ENCODE peak calls at places on chromosomes 7 and 10, in nine cellular contexts. One of them, this sample, is unnamed.

GRCh38 chr10:130127612-130128607 is 8.3 kb upstream of the GLRX3 start:
- DNase-seq in HepG2: peak; percentile 65
- DNase-seq in K562: peak; percentile 29
- DNase-seq in GM12878: peak; percentile 44
- DNase-seq in HCT116: no peak
- DNase-seq in SK-N-SH: peak; percentile 91
- DNase-seq in GM23338: peak; percentile 92
- DNase-seq in A549: peak; percentile 94
- DNase-seq in Panc1: peak; percentile 65
- DNase-seq in this sample: no peak

GRCh38 chr10:95841711-95842498 is 65.9 kb upstream of the CC2D2B start:
- DNase-seq in K562: peak; percentile 31
- DNase-seq in SK-N-SH: peak; percentile 44
- DNase-seq in A549: peak; percentile 35
- DNase-seq in GM23338: peak; percentile 77
- DNase-seq in HCT116: peak; percentile 50
- DNase-seq in GM12878: no peak
- DNase-seq in Panc1: no peak
- DNase-seq in HepG2: peak; percentile 57
- DNase-seq in this sample: no peak

GRCh38 chr10:4151466-4151865 is 366.5 kb upstream of the KLF6 start:
- DNase-seq in GM23338: peak; percentile 72
- DNase-seq in A549: no peak
- DNase-seq in Panc1: no peak
- DNase-seq in SK-N-SH: no peak
- DNase-seq in GM12878: no peak
- DNase-seq in HCT116: no peak
- DNase-seq in K562: no peak
- DNase-seq in HepG2: no peak
- DNase-seq in this sample: no peak

GRCh38 chr10:130300608-130301025 is 164.4 kb downstream of the GLRX3 start:
- DNase-seq in GM12878: no peak
- DNase-seq in Panc1: no peak
- DNase-seq in HCT116: no peak
- DNase-seq in K562: no peak
- DNase-seq in SK-N-SH: no peak
- DNase-seq in GM23338: no peak
- DNase-seq in HepG2: no peak
- DNase-seq in A549: no peak
- DNase-seq in this sample: no peak

GRCh38 chr7:159042084-159042483 is 102.6 kb downstream of the VIPR2 start:
- DNase-seq in GM12878: no peak
- DNase-seq in HCT116: no peak
- DNase-seq in Panc1: no peak
- DNase-seq in SK-N-SH: no peak
- DNase-seq in GM23338: no peak
- DNase-seq in HepG2: no peak
- DNase-seq in K562: no peak
- DNase-seq in A549: no peak
- DNase-seq in this sample: no peak

GRCh38 chr10:72517244-72517643 is 108.6 kb downstream of the MICU1 start:
- DNase-seq in GM12878: no peak
- DNase-seq in HCT116: no peak
- DNase-seq in HepG2: no peak
- DNase-seq in A549: no peak
- DNase-seq in SK-N-SH: no peak
- DNase-seq in Panc1: no peak
- DNase-seq in K562: no peak
- DNase-seq in GM23338: no peak
- DNase-seq in this sample: no peak

GRCh38 chr7:14892961-14893360 is 9.6 kb downstream of the DGKB start:
- DNase-seq in GM12878: no peak
- DNase-seq in HepG2: no peak
- DNase-seq in SK-N-SH: no peak
- DNase-seq in HCT116: no peak
- DNase-seq in Panc1: no peak
- DNase-seq in A549: no peak
- DNase-seq in K562: no peak
- DNase-seq in GM23338: no peak
- DNase-seq in this sample: no peak

GRCh38 chr10:99993994-99994689 is 15.6 kb downstream of the DNMBP start:
- DNase-seq in A549: no peak
- DNase-seq in GM23338: peak; percentile 28
- DNase-seq in HCT116: no peak
- DNase-seq in GM12878: peak; percentile 51
- DNase-seq in HepG2: no peak
- DNase-seq in SK-N-SH: no peak
- DNase-seq in K562: peak; percentile 63
- DNase-seq in Panc1: no peak
- DNase-seq in this sample: peak; percentile 26

GRCh38 chr10:2575460-2575859 is 491.9 kb upstream of the PFKP start:
- DNase-seq in Panc1: no peak
- DNase-seq in GM12878: no peak
- DNase-seq in HepG2: no peak
- DNase-seq in K562: no peak
- DNase-seq in HCT116: no peak
- DNase-seq in A549: no peak
- DNase-seq in GM23338: peak; percentile 61
- DNase-seq in SK-N-SH: no peak
- DNase-seq in this sample: no peak

GRCh38 chr7:113289140-113289740 is 170.9 kb upstream of the SMIM30 start:
- DNase-seq in Panc1: peak; percentile 10
- DNase-seq in GM12878: no peak
- DNase-seq in HepG2: peak; percentile 36
- DNase-seq in HCT116: peak; percentile 51
- DNase-seq in SK-N-SH: peak; percentile 42
- DNase-seq in A549: no peak
- DNase-seq in GM23338: peak; percentile 57
- DNase-seq in K562: no peak
- DNase-seq in this sample: peak; percentile 13

GRCh38 chr10:70461397-70462348 is 16.9 kb upstream of the PALD1 start:
- DNase-seq in GM23338: peak; percentile 92
- DNase-seq in Panc1: peak; percentile 55
- DNase-seq in A549: peak; percentile 87
- DNase-seq in GM12878: no peak
- DNase-seq in K562: peak; percentile 84
- DNase-seq in HepG2: peak; percentile 37
- DNase-seq in HCT116: peak; percentile 67
- DNase-seq in SK-N-SH: peak; percentile 85
- DNase-seq in this sample: no peak

GRCh38 chr7:134515569-134516468 is 11.5 kb upstream of the AKR1B10 start:
- DNase-seq in GM12878: no peak
- DNase-seq in SK-N-SH: no peak
- DNase-seq in Panc1: peak; percentile 81
- DNase-seq in HCT116: peak; percentile 68
- DNase-seq in K562: no peak
- DNase-seq in GM23338: no peak
- DNase-seq in A549: peak; percentile 81
- DNase-seq in HepG2: no peak
- DNase-seq in this sample: no peak

GRCh38 chr10:23338155-23338828 is 6.3 kb downstream of the C10orf67 start:
- DNase-seq in GM23338: peak; percentile 70
- DNase-seq in GM12878: no peak
- DNase-seq in Panc1: no peak
- DNase-seq in HCT116: peak; percentile 27
- DNase-seq in HepG2: peak; percentile 60
- DNase-seq in K562: no peak
- DNase-seq in A549: no peak
- DNase-seq in SK-N-SH: no peak
- DNase-seq in this sample: no peak

GRCh38 chr7:45221896-45222604 is 64.5 kb downstream of the RAMP3 start:
- DNase-seq in GM23338: no peak
- DNase-seq in SK-N-SH: no peak
- DNase-seq in HepG2: no peak
- DNase-seq in HCT116: no peak
- DNase-seq in K562: no peak
- DNase-seq in GM12878: no peak
- DNase-seq in Panc1: no peak
- DNase-seq in A549: no peak
- DNase-seq in this sample: no peak

GRCh38 chr7:45223728-45224630 is 66.4 kb downstream of the RAMP3 start:
- DNase-seq in K562: no peak
- DNase-seq in GM12878: no peak
- DNase-seq in GM23338: no peak
- DNase-seq in Panc1: no peak
- DNase-seq in SK-N-SH: no peak
- DNase-seq in HCT116: no peak
- DNase-seq in A549: no peak
- DNase-seq in HepG2: no peak
- DNase-seq in this sample: no peak

GRCh38 chr7:45223078-45223477 is 65.5 kb downstream of the RAMP3 start:
- DNase-seq in A549: no peak
- DNase-seq in HepG2: no peak
- DNase-seq in GM12878: no peak
- DNase-seq in HCT116: no peak
- DNase-seq in Panc1: no peak
- DNase-seq in K562: no peak
- DNase-seq in GM23338: no peak
- DNase-seq in SK-N-SH: no peak
- DNase-seq in this sample: no peak

GRCh38 chr7:45225560-45226335 is 68.2 kb downstream of the RAMP3 start:
- DNase-seq in GM23338: no peak
- DNase-seq in HCT116: no peak
- DNase-seq in SK-N-SH: no peak
- DNase-seq in A549: no peak
- DNase-seq in Panc1: no peak
- DNase-seq in HepG2: no peak
- DNase-seq in K562: no peak
- DNase-seq in GM12878: no peak
- DNase-seq in this sample: no peak

DNA sequence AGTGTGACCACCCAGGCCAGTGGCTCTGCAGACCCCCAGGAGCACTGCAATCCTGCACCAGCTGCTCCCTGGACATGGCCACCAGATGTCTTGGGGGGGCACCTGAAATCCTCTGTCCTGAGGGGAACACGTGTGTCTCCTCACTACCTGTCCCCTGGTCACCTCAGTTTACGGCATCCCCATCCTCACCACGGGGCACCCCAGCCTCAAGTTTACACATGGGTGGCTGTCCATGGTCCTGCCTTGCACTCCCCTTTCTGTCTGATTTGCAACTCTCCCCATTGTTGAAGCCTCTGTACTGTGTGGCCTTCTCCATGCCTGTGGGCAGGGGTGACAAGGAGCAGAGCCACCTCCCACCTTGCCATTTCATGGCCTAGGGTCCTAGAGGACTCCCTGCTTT is 67.2 kb downstream of the RAMP3 start:
- DNase-seq in K562: no peak
- DNase-seq in HepG2: no peak
- DNase-seq in GM23338: peak; percentile 61
- DNase-seq in HCT116: no peak
- DNase-seq in A549: no peak
- DNase-seq in SK-N-SH: no peak
- DNase-seq in GM12878: no peak
- DNase-seq in Panc1: no peak
- DNase-seq in this sample: no peak
- TF ChIP-seq REST in K562: peak; percentile 84
- TF ChIP-seq REST in HepG2: peak; percentile 90
- TF ChIP-seq REST in GM23338: peak; percentile 86
- TF ChIP-seq REST in HCT116: peak; percentile 63
- TF ChIP-seq REST in A549: peak; percentile 84
- TF ChIP-seq REST in SK-N-SH: peak; percentile 92
- TF ChIP-seq REST in GM12878: peak; percentile 85
- TF ChIP-seq REST in Panc1: peak; percentile 91
- TF ChIP-seq REST in this sample: peak; percentile 94

GRCh38 chr7:83708531-83708930 is 59.6 kb upstream of the SEMA3E start:
- DNase-seq in Panc1: no peak
- DNase-seq in GM23338: no peak
- DNase-seq in K562: no peak
- DNase-seq in GM12878: no peak
- DNase-seq in HCT116: no peak
- DNase-seq in SK-N-SH: no peak
- DNase-seq in A549: no peak
- DNase-seq in HepG2: no peak
- DNase-seq in this sample: no peak

GRCh38 chr7:83701744-83702143 is 52.8 kb upstream of the SEMA3E start:
- DNase-seq in HepG2: no peak
- DNase-seq in Panc1: no peak
- DNase-seq in SK-N-SH: no peak
- DNase-seq in GM23338: no peak
- DNase-seq in A549: no peak
- DNase-seq in HCT116: no peak
- DNase-seq in GM12878: no peak
- DNase-seq in K562: no peak
- DNase-seq in this sample: no peak

DNA sequence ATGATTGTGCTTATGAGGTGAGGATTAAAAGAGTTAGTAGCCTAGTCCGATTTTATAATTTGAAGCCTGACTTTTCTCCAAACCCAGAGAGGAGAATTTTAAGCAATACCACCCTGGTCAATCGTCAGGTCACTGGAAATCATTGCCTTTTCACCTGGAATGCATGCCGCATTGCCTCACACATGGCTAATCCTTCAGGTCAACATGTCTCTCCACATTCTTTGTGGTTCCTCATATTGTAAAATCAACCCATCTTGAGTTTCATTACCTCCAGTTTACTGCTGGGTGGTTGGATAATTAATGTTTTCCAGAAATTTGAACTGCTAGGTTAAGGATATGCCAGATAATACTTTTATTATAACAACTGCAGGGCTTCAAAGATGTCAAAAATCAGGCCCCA is 55.6 kb upstream of the SEMA3E start:
- DNase-seq in K562: no peak
- DNase-seq in HCT116: no peak
- DNase-seq in HepG2: no peak
- DNase-seq in GM23338: no peak
- DNase-seq in Panc1: no peak
- DNase-seq in GM12878: no peak
- DNase-seq in A549: no peak
- DNase-seq in SK-N-SH: no peak
- DNase-seq in this sample: no peak
- TF ChIP-seq REST in K562: no peak
- TF ChIP-seq REST in HCT116: no peak
- TF ChIP-seq REST in HepG2: no peak
- TF ChIP-seq REST in GM23338: no peak
- TF ChIP-seq REST in Panc1: no peak
- TF ChIP-seq REST in GM12878: no peak
- TF ChIP-seq REST in A549: no peak
- TF ChIP-seq REST in SK-N-SH: no peak
- TF ChIP-seq REST in this sample: no peak

DNA sequence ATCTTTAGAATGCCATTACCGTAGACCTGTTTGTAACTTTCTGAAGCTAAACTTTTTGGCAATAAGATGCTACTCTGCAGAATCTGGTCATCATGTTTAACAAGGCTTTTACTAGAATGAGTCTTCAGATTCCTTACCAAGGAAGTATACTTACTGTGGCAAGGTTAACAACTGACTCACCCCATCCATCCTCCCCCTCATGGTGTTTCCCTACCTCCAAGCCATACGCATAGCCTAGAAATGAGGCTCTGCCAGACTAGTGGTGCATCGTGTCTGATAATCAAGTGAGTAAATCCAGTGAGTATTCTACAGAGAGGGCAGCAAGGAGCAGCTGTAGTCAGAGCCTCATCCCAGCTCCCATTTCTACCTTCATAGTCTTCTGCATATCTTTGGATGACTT is 223.6 kb downstream of the IPMK start:
- DNase-seq in SK-N-SH: no peak
- DNase-seq in HepG2: no peak
- DNase-seq in A549: no peak
- DNase-seq in K562: no peak
- DNase-seq in GM23338: no peak
- DNase-seq in HCT116: no peak
- DNase-seq in Panc1: no peak
- DNase-seq in GM12878: no peak
- DNase-seq in this sample: no peak
- TF ChIP-seq REST in SK-N-SH: no peak
- TF ChIP-seq REST in HepG2: no peak
- TF ChIP-seq REST in A549: no peak
- TF ChIP-seq REST in K562: no peak
- TF ChIP-seq REST in GM23338: no peak
- TF ChIP-seq REST in HCT116: no peak
- TF ChIP-seq REST in Panc1: no peak
- TF ChIP-seq REST in GM12878: no peak
- TF ChIP-seq REST in this sample: no peak

GRCh38 chr10:110209926-110210662 is 2.7 kb downstream of the MXI1 start:
- DNase-seq in A549: peak; percentile 29
- DNase-seq in HepG2: no peak
- DNase-seq in Panc1: no peak
- DNase-seq in GM23338: peak; percentile 62
- DNase-seq in HCT116: no peak
- DNase-seq in GM12878: no peak
- DNase-seq in K562: peak; percentile 45
- DNase-seq in SK-N-SH: peak; percentile 82
- DNase-seq in this sample: peak; percentile 29
- TF ChIP-seq REST in A549: no peak
- TF ChIP-seq REST in HepG2: no peak
- TF ChIP-seq REST in Panc1: no peak
- TF ChIP-seq REST in GM23338: no peak
- TF ChIP-seq REST in HCT116: no peak
- TF ChIP-seq REST in GM12878: no peak
- TF ChIP-seq REST in K562: no peak
- TF ChIP-seq REST in SK-N-SH: no peak
- TF ChIP-seq REST in this sample: no peak

This sample was measured in HL-60.